ENCODE peak calls at places on chromosome 7, in six cellular contexts. I is upper lobe of right lung, B is transverse colon, G is keratinocyte, S is tibial artery, D is heart right ventricle. V is an unnamed sample. For H3K4me1, the result is how much of the 10 kb centered on the place peaks cover.

GRCh38 chr7:50782376-50783208 is at the start of gene GRB10:
- DNase-seq in B (no peak), S (peak), D (peak), G (no peak), I (peak), V (no peak)

GRCh38 chr7:144437370-144438191 is 34.1 kb upstream of the NOBOX start:
- DNase-seq in I (no peak), S (no peak), G (peak), D (peak), B (peak), V (no peak)

GRCh38 chr7:33804261-33804660 is 101.1 kb upstream of the BMPER start:
- DNase-seq in S (no peak), D (no peak), B (no peak), G (no peak), I (no peak), V (no peak)

GRCh38 chr7:108263364-108263951 is 133.3 kb upstream of the LAMB4 start:
- DNase-seq in D (peak), I (no peak), B (peak), S (no peak), G (no peak), V (no peak)

GRCh38 chr7:44565097-44565794 is 8.5 kb downstream of the DDX56 start:
- DNase-seq in G (no peak), S (peak), D (peak), B (peak), I (peak), V (peak)

GRCh38 chr7:7922684-7923385 is 45.8 kb upstream of the GLCCI1 start:
- DNase-seq in S (no peak), I (no peak), G (no peak), D (no peak), B (no peak), V (no peak)

GRCh38 chr7:45026984-45027773 is 27.2 kb downstream of the CCM2 start:
- DNase-seq in I (no peak), B (no peak), G (peak), S (peak), D (no peak), V (no peak)

GRCh38 chr7:129831424-129832058 is 121.2 kb downstream of the UBE2H start:
- DNase-seq in S (no peak), G (peak), I (no peak), B (no peak), D (peak), V (no peak)

GRCh38 chr7:13047061-13047460 is 359.6 kb downstream of the ARL4A start:
- DNase-seq in B (no peak), D (no peak), S (no peak), G (no peak), I (no peak), V (no peak)

GRCh38 chr7:26988975-26989374 is 106.8 kb downstream of the HOXA1 start:
- DNase-seq in I (no peak), B (no peak), D (no peak), G (no peak), S (no peak), V (no peak)

GRCh38 chr7:128827248-128827958 is 2.8 kb upstream of the FLNC start:
- DNase-seq in G (no peak), I (no peak), S (peak), D (peak), B (no peak), V (no peak)

GRCh38 chr7:29281782-29282541 is 87.4 kb downstream of the CHN2 start:
- DNase-seq in S (no peak), B (no peak), I (no peak), G (peak), D (peak), V (no peak)
- H3K4me1 ChIP-seq in S (under half), B (under half), I (under half), G (under half), D (under half), V (under half)

GRCh38 chr7:135233570-135233969 is at the start of gene STRA8:
- DNase-seq in I (no peak), S (no peak), G (no peak), B (no peak), D (no peak), V (no peak)

GRCh38 chr7:135234727-135235126 is 1.1 kb downstream of the STRA8 start:
- DNase-seq in G (no peak), B (no peak), S (no peak), I (no peak), D (no peak), V (no peak)

GRCh38 chr7:135232087-135232486 is 1.6 kb upstream of the STRA8 start:
- DNase-seq in I (no peak), S (no peak), D (no peak), B (no peak), G (no peak), V (no peak)

GRCh38 chr7:135231686-135232085 is 2.0 kb upstream of the STRA8 start:
- DNase-seq in B (no peak), I (no peak), D (no peak), S (no peak), G (no peak), V (no peak)

DNA sequence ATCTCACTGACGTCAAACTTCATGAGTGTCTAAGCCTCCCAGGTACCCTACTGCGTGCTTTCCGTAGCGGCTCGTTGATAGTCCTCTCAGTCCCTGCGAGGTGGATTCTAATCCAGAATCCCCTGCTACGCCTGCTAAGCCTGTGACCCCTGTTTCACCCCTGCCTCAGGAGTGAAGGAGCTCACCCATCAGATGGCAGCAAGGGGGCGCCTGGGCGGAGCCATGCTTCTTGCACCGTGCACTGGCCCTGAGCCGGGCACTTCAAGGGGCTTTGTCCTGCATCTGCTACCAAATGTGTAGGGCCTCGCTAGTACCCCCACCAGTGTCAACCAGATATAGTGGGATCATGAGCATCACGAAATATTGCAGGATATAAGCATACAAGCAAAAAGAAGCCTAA is 918 bp upstream of the STRA8 start:
- DNase-seq in B (no peak), D (no peak), G (no peak), S (no peak), I (no peak), V (no peak)
- TF ChIP-seq CTCF in B (no peak), D (no peak), G (no peak), S (no peak), I (no peak), V (no peak)

DNA sequence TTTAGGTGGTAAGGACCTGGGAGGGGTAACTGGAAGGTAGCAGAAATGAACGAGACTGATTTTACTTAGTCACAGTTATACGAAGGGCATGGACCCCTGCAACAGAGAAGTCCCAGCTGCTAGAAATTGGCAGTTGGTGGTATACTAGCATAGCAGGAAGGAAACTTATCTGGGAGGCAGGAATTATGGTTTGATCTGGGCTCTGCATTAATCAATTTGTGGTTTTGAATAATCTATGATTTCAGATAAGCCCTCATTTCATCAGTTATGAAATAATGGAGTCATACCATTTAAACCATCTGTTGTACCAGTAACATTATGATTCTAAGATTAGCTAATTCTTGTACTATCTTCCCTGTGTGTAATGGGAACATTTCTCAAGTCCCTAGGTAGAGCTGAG is 54.0 kb upstream of the TMEM229A start:
- DNase-seq in D (no peak), I (no peak), G (no peak), S (no peak), B (no peak), V (no peak)
- H3K4me1 ChIP-seq in D (under half), I (under half), G (under half), S (under half), B (under half), V (under half)

GRCh38 chr7:24894670-24895221 is 85.2 kb downstream of the OSBPL3 start:
- DNase-seq in I (no peak), B (no peak), D (no peak), G (no peak), S (no peak), V (no peak)
- TF ChIP-seq CTCF in I (peak), B (no peak), D (no peak), G (peak), S (peak), V (no peak)

GRCh38 chr7:102050864-102051460 is 233.5 kb downstream of the CUX1 start:
- DNase-seq in D (no peak), G (no peak), I (peak), S (no peak), B (no peak), V (no peak)
- H3K4me1 ChIP-seq in D (under half), G (under half), I (under half), S (under half), B (under half), V (under half)

GRCh38 chr7:143329471-143330170 is 13.7 kb downstream of the CLCN1 start:
- DNase-seq in S (no peak), D (no peak), I (no peak), G (no peak), B (no peak), V (no peak)
- TF ChIP-seq CTCF in S (no peak), D (no peak), I (no peak), G (peak), B (no peak), V (no peak)

V was measured in CD8-positive, alpha-beta T cell.